ENCODE peak calls at places on chromosomes 2 and 18, in five cellular contexts. V is HepG2, O is GM12878, E is K562, D is H1. W is an unnamed sample. For H4K20me1, the result is how much of the 10 kb centered on the place peaks cover.

GRCh38 chr2:241659150-241659739 is 21.8 kb downstream of the ATG4B start:
- DNase-seq in V (peak), O (no peak), E (no peak), D (no peak), W (no peak)

GRCh38 chr2:78992807-78993517 is 32.5 kb upstream of the REG3G start:
- DNase-seq in V (no peak), O (no peak), E (no peak), D (peak), W (no peak)

GRCh38 chr2:131152065-131152464 is 46.9 kb downstream of the PLEKHB2 start:
- DNase-seq in V (no peak), O (no peak), E (no peak), D (no peak), W (no peak)

GRCh38 chr2:172877826-172878225 is 142.2 kb downstream of the RAPGEF4 start:
- DNase-seq in V (no peak), O (no peak), E (no peak), D (no peak), W (no peak)

GRCh38 chr2:143241403-143242088 is 112.3 kb downstream of the ARHGAP15 start:
- DNase-seq in V (no peak), O (no peak), E (no peak), D (peak), W (no peak)

GRCh38 chr2:20391951-20392699 is 41.5 kb upstream of the PUM2 start:
- DNase-seq in V (peak), O (no peak), E (peak), D (no peak), W (no peak)

GRCh38 chr2:58447586-58447985 is 206.5 kb upstream of the FANCL start:
- DNase-seq in V (no peak), O (no peak), E (no peak), D (no peak), W (no peak)

GRCh38 chr18:59208602-59209001 is 11.4 kb upstream of the GRP start:
- DNase-seq in V (no peak), O (no peak), E (no peak), D (no peak), W (no peak)

GRCh38 chr2:44397447-44397846 is 35.7 kb downstream of the CAMKMT start:
- DNase-seq in V (no peak), O (no peak), E (no peak), D (no peak), W (no peak)

GRCh38 chr2:209977386-209978239 is 24.8 kb upstream of the RPE start:
- DNase-seq in V (peak), O (peak), E (no peak), D (no peak), W (peak)

GRCh38 chr18:11040823-11041712 is 108.3 kb downstream of the PIEZO2 start:
- DNase-seq in V (peak), O (no peak), E (peak), D (no peak), W (peak)

GRCh38 chr2:10781746-10782145 is 30.8 kb downstream of the PDIA6 start:
- DNase-seq in V (no peak), O (no peak), E (no peak), D (no peak), W (no peak)

GRCh38 chr2:217382794-217383193 is 522.9 kb upstream of the TNP1 start:
- DNase-seq in V (no peak), O (no peak), E (no peak), D (no peak), W (no peak)

GRCh38 chr18:12492907-12493306 is 85.2 kb downstream of the PRELID3A start:
- DNase-seq in V (no peak), O (no peak), E (no peak), D (no peak), W (no peak)

GRCh38 chr2:172113617-172114016 is 10.9 kb upstream of the DLX2 start:
- DNase-seq in V (peak), O (no peak), E (peak), D (no peak), W (no peak)

GRCh38 chr2:60926751-60927568 is 45.6 kb downstream of the REL start:
- DNase-seq in V (no peak), O (no peak), E (no peak), D (no peak), W (no peak)

GRCh38 chr2:26969089-26969844 is 1.2 kb upstream of the MAPRE3 start:
- DNase-seq in V (no peak), O (no peak), E (no peak), D (no peak), W (no peak)

GRCh38 chr18:26468931-26469340 is 79.4 kb downstream of the KCTD1 start:
- DNase-seq in V (peak), O (no peak), E (peak), D (no peak), W (no peak)

GRCh38 chr2:176704282-176704773 is 435.1 kb downstream of the MTX2 start:
- DNase-seq in V (no peak), O (no peak), E (no peak), D (no peak), W (no peak)

GRCh38 chr2:205177505-205177904 is 504.8 kb upstream of the NRP2 start:
- DNase-seq in V (no peak), O (no peak), E (no peak), D (no peak), W (no peak)

GRCh38 chr2:236670235-236670620 is 100.6 kb downstream of the ACKR3 start:
- DNase-seq in V (no peak), O (no peak), E (no peak), D (no peak), W (no peak)

GRCh38 chr18:79986726-79987125 is 1.6 kb downstream of the TXNL4A start:
- DNase-seq in V (no peak), O (no peak), E (no peak), D (no peak), W (no peak)

GRCh38 chr2:235492850-235493344 is 946 bp upstream of the AGAP1 start:
- DNase-seq in V (no peak), O (no peak), E (no peak), D (no peak), W (no peak)

GRCh38 chr2:40097691-40098376 is 318.8 kb upstream of the THUMPD2 start:
- DNase-seq in V (no peak), O (no peak), E (no peak), D (no peak), W (no peak)

GRCh38 chr2:228094377-228094921 is 87.0 kb downstream of the SPHKAP start:
- DNase-seq in V (no peak), O (no peak), E (no peak), D (no peak), W (no peak)

GRCh38 chr2:19885791-19886190 is 16.0 kb downstream of the TTC32 start:
- DNase-seq in V (no peak), O (no peak), E (no peak), D (no peak), W (no peak)

GRCh38 chr2:200447139-200447855 is 62.6 kb downstream of the KCTD18 start:
- DNase-seq in V (no peak), O (no peak), E (no peak), D (no peak), W (no peak)

GRCh38 chr2:239979243-239980023 is 45.7 kb downstream of the NDUFA10 start:
- DNase-seq in V (no peak), O (no peak), E (no peak), D (peak), W (no peak)

GRCh38 chr18:23259701-23260661 is 124.7 kb downstream of the CABLES1 start:
- DNase-seq in V (peak), O (no peak), E (peak), D (no peak), W (no peak)

GRCh38 chr18:26480897-26481795 is 67.2 kb downstream of the KCTD1 start:
- DNase-seq in V (peak), O (no peak), E (no peak), D (no peak), W (peak)

GRCh38 chr18:50630895-50631294 is 71.0 kb downstream of the MAPK4 start:
- DNase-seq in V (no peak), O (no peak), E (no peak), D (no peak), W (no peak)

GRCh38 chr18:9619545-9619944 is 5.2 kb upstream of the PPP4R1 start:
- DNase-seq in V (no peak), O (no peak), E (no peak), D (no peak), W (no peak)

GRCh38 chr2:43445781-43446180 is 150.1 kb downstream of the THADA start:
- DNase-seq in V (no peak), O (no peak), E (no peak), D (no peak), W (no peak)

GRCh38 chr2:161077367-161078210 is 82.6 kb upstream of the TANK start:
- DNase-seq in V (no peak), O (peak), E (no peak), D (no peak), W (no peak)

GRCh38 chr2:104758199-104758620 is 95.7 kb upstream of the POU3F3 start:
- DNase-seq in V (no peak), O (no peak), E (no peak), D (peak), W (no peak)

GRCh38 chr2:148519013-148519412 is 125.5 kb upstream of the EPC2 start:
- DNase-seq in V (no peak), O (no peak), E (no peak), D (no peak), W (no peak)

GRCh38 chr2:20531633-20532262 is 84.9 kb downstream of the RHOB start:
- DNase-seq in V (no peak), O (no peak), E (no peak), D (no peak), W (no peak)

GRCh38 chr2:240818543-240819403 is 1.2 kb downstream of the KIF1A start:
- DNase-seq in V (no peak), O (no peak), E (no peak), D (no peak), W (no peak)

GRCh38 chr2:45746888-45747287 is 95.4 kb downstream of the PRKCE start:
- DNase-seq in V (no peak), O (no peak), E (no peak), D (no peak), W (no peak)
- H4K20me1 ChIP-seq in V (under half), O (under half), E (under half), D (under half), W (under half)

GRCh38 chr2:38128653-38129052 is 52.7 kb upstream of the CYP1B1 start:
- DNase-seq in V (no peak), O (peak), E (no peak), D (no peak), W (no peak)
- TF ChIP-seq SRF in V (no peak), O (no peak), E (no peak), D (no peak), W (no peak)

GRCh38 chr2:218877891-218878290 is 2.8 kb upstream of the WNT10A start:
- DNase-seq in V (no peak), O (no peak), E (no peak), D (no peak), W (no peak)
- H3K27ac ChIP-seq in V (no peak), O (no peak), E (no peak), D (no peak), W (no peak)

DNA sequence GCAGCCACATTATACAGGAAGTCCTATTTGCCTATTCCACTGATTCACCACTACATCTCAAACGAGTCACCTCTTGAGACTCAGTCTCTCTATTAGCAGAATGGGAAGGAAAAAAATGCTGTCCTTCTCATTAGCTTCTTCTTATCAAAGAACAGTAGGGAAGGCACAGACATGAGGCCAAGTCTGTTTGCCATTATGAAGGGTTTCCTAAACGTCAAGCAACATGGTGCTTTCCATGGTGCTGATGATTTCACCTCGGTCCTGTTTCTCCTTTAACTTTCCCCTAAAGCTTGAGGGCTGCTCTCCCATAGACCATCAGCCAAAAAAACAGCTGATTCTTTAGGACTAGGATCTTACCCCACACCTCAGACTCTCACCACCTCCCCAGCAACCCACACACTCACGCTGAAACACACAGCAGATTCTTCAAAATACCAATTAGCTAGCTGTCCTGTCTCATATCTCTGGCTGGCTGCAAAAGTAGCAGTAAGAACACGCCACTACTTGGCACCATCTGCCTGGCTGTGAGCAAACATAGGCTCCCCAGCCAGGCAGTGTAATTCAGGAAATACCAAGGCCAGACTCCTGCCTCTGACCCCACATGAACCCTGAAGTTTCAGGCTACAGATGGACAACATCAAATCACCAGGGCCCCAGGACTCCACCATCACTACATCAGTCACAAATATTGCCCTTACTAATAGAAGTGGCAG is 30.5 kb downstream of the GALNT14 start:
- DNase-seq in V (no peak), O (no peak), E (no peak), D (no peak), W (no peak)
- H4K20me1 ChIP-seq in V (under half), O (under half), E (under half), D (under half), W (under half)